ENCODE peak calls at places on chromosomes 4 and X, in four cellular contexts. N is T follicular helper cell, A is mucosa of gallbladder, P is hippocampal formation. U is an unnamed sample.

GRCh38 chr4:139943277-139943676 is 210.7 kb downstream of the MAML3 start:
- DNase-seq in N (no peak), A (no peak), P (no peak), U (no peak)

GRCh38 chr4:87478732-87479250 is 50.4 kb downstream of the SPARCL1 start:
- DNase-seq in N (no peak), A (no peak), P (no peak), U (no peak)

GRCh38 chrX:68930576-68931317 is 101.9 kb downstream of the EFNB1 start:
- DNase-seq in N (no peak), A (no peak), P (no peak), U (no peak)

GRCh38 chr4:17236686-17237085 is 275.2 kb downstream of the QDPR start:
- DNase-seq in N (no peak), A (no peak), P (no peak), U (no peak)

GRCh38 chr4:15717126-15717525 is 14.3 kb downstream of the BST1 start:
- DNase-seq in N (no peak), A (no peak), P (no peak), U (no peak)

GRCh38 chr4:158513246-158513645 is 8.4 kb upstream of the RXFP1 start:
- DNase-seq in N (no peak), A (no peak), P (no peak), U (no peak)

GRCh38 chrX:119459181-119459580 is 9.1 kb upstream of the SLC25A5 start:
- DNase-seq in N (no peak), A (no peak), P (no peak), U (no peak)

GRCh38 chr4:33160126-33160525 is 2440.0 kb downstream of the PCDH7 start:
- DNase-seq in N (no peak), A (no peak), P (no peak), U (peak; percentile 62)

GRCh38 chr4:38681283-38682066 is 17.5 kb downstream of the KLF3 start:
- DNase-seq in N (no peak), A (no peak), P (no peak), U (no peak)

GRCh38 chr4:123921339-123921738 is 524.7 kb downstream of the SPRY1 start:
- DNase-seq in N (no peak), A (no peak), P (no peak), U (no peak)

GRCh38 chr4:105666693-105667092 is 41.8 kb downstream of the INTS12 start:
- DNase-seq in N (no peak), A (no peak), P (no peak), U (no peak)

GRCh38 chrX:84729809-84730208 is 227.6 kb upstream of the HDX start:
- DNase-seq in N (no peak), A (no peak), P (peak; percentile 6), U (peak; percentile 41)

GRCh38 chrX:146243071-146243470 is 425.4 kb downstream of the SLITRK2 start:
- DNase-seq in N (no peak), A (no peak), P (no peak), U (no peak)

U was measured in right lobe of liver.